ENCODE peak calls at places on chromosomes 12 and 14, in eight cellular contexts. K, D, Q, A, H, N, T and U are unnamed samples.

GRCh38 chr12:126474703-126475102 is 1409.5 kb downstream of the AACS start:
- DNase-seq in K (no peak), D (no peak), Q (no peak), A (peak), H (no peak), N (peak), T (no peak), U (no peak)

GRCh38 chr12:112130461-112130998 is 5.2 kb downstream of the TRAFD1 start:
- DNase-seq in K (no peak), D (no peak), Q (no peak), A (no peak), H (no peak), N (no peak), T (no peak), U (no peak)

GRCh38 chr14:101791919-101792572 is 30.5 kb downstream of the PPP2R5C start:
- DNase-seq in K (no peak), D (no peak), Q (no peak), A (peak), H (no peak), N (peak), T (no peak), U (peak)

GRCh38 chr12:19301688-19302640 is 137.3 kb upstream of the AEBP2 start:
- DNase-seq in K (no peak), D (no peak), Q (no peak), A (no peak), H (no peak), N (no peak), T (no peak), U (no peak)

GRCh38 chr12:3527181-3527580 is 36.2 kb downstream of the PRMT8 start:
- DNase-seq in K (no peak), D (no peak), Q (no peak), A (peak), H (peak), N (peak), T (no peak), U (peak)

GRCh38 chr12:94100990-94101901 is 47.1 kb upstream of the PLXNC1 start:
- DNase-seq in K (peak), D (peak), Q (peak), A (peak), H (peak), N (peak), T (peak), U (peak)

GRCh38 chr14:79357307-79357706 is 854.0 kb downstream of the DIO2 start:
- DNase-seq in K (no peak), D (no peak), Q (no peak), A (no peak), H (no peak), N (no peak), T (no peak), U (no peak)

GRCh38 chr14:90728951-90729350 is 87.3 kb downstream of the TTC7B start:
- DNase-seq in K (no peak), D (no peak), Q (no peak), A (no peak), H (no peak), N (no peak), T (no peak), U (no peak)

GRCh38 chr12:50103767-50104321 is at the start of gene GPD1:
- DNase-seq in K (no peak), D (peak), Q (no peak), A (peak), H (peak), N (peak), T (no peak), U (peak)